ENCODE peak calls at places on chromosome 14, in ten cellular contexts. N, U, O, L, I, G, M, R, J and H are unnamed samples.

GRCh38 chr14:91606851-91607250 is 96.7 kb upstream of the PPP4R3A start:
- DNase-seq in M (no peak), L (no peak), I (no peak), J (no peak), G (no peak), N (no peak), U (no peak), R (no peak), O (no peak), H (no peak)

GRCh38 chr14:63840981-63841380 is 11.8 kb upstream of the SYNE2 start:
- DNase-seq in O (peak), R (no peak), G (no peak), I (no peak), J (no peak), N (no peak), M (peak), U (no peak), L (peak), H (no peak)

GRCh38 chr14:103067231-103067954 is 10.0 kb upstream of the CDC42BPB start:
- DNase-seq in G (peak), N (no peak), L (no peak), R (no peak), O (no peak), U (peak), I (no peak), M (no peak), J (peak), H (no peak)

GRCh38 chr14:91506226-91506625 is 3.9 kb downstream of the PPP4R3A start:
- DNase-seq in N (no peak), O (no peak), I (no peak), R (no peak), M (no peak), U (no peak), J (no peak), G (no peak), L (no peak), H (no peak)

GRCh38 chr14:75452900-75453816 is 25.3 kb downstream of the JDP2 start:
- DNase-seq in G (peak), J (peak), L (no peak), N (no peak), I (peak), M (no peak), R (no peak), O (peak), U (no peak), H (no peak)

GRCh38 chr14:53836546-53836945 is 120.1 kb downstream of the BMP4 start:
- DNase-seq in U (no peak), R (no peak), O (no peak), M (no peak), I (no peak), G (no peak), L (no peak), J (no peak), N (no peak), H (no peak)

GRCh38 chr14:59415836-59416620 is 49.2 kb downstream of the GPR135 start:
- DNase-seq in G (no peak), O (no peak), L (no peak), R (no peak), U (no peak), N (no peak), J (no peak), M (no peak), I (no peak), H (no peak)

GRCh38 chr14:70259420-70259819 is 70.7 kb upstream of the SLC8A3 start:
- DNase-seq in N (no peak), J (no peak), O (no peak), R (no peak), I (no peak), G (no peak), L (no peak), U (no peak), M (no peak), H (no peak)

GRCh38 chr14:94111276-94112095 is 950 bp downstream of the IFI27 start:
- DNase-seq in O (no peak), J (no peak), L (no peak), N (no peak), G (no peak), R (no peak), U (no peak), I (no peak), M (no peak), H (no peak)

GRCh38 chr14:103121846-103122577 is 1.2 kb upstream of the TNFAIP2 start:
- DNase-seq in U (no peak), M (no peak), R (no peak), N (peak), G (peak), L (no peak), O (peak), J (peak), I (peak), H (peak)

GRCh38 chr14:94058674-94059138 is 22.3 kb downstream of the DDX24 start:
- DNase-seq in R (no peak), I (no peak), L (no peak), M (no peak), J (no peak), N (no peak), G (no peak), U (no peak), O (no peak), H (no peak)

GRCh38 chr14:69008411-69008810 is 29.3 kb upstream of the ACTN1 start:
- DNase-seq in J (no peak), L (no peak), M (no peak), N (no peak), I (no peak), U (no peak), G (peak), O (peak), R (no peak), H (peak)

GRCh38 chr14:81366259-81366658 is 33.9 kb downstream of the STON2 start:
- DNase-seq in U (no peak), G (no peak), J (no peak), I (no peak), N (no peak), M (no peak), R (no peak), O (peak), L (no peak), H (peak)

GRCh38 chr14:105013150-105013787 is 7.6 kb downstream of the CDCA4 start:
- DNase-seq in M (no peak), N (no peak), R (no peak), U (no peak), J (no peak), L (no peak), I (peak), G (peak), O (peak), H (peak)

GRCh38 chr14:96194262-96194656 is 10.4 kb upstream of the BDKRB2 start:
- DNase-seq in R (no peak), G (no peak), J (no peak), N (no peak), I (no peak), M (no peak), L (no peak), U (no peak), O (no peak), H (no peak)

GRCh38 chr14:51697848-51698247 is 46.1 kb downstream of the FRMD6 start:
- DNase-seq in L (no peak), R (no peak), G (no peak), J (no peak), I (no peak), O (no peak), M (no peak), U (no peak), N (no peak), H (no peak)

GRCh38 chr14:34874386-34875030 is 652 bp downstream of the BAZ1A start:
- DNase-seq in O (peak), M (peak), N (peak), R (peak), L (peak), G (peak), J (peak), I (peak), U (peak), H (no peak)

GRCh38 chr14:104749111-104749649 is 3.8 kb upstream of the SIVA1 start:
- DNase-seq in U (no peak), N (no peak), J (no peak), G (peak), L (no peak), R (no peak), I (no peak), O (peak), M (no peak), H (peak)

GRCh38 chr14:23580152-23580926 is 1.7 kb upstream of the JPH4 start:
- DNase-seq in U (no peak), I (no peak), N (no peak), G (no peak), L (no peak), M (no peak), J (no peak), R (no peak), O (no peak), H (no peak)

GRCh38 chr14:68012861-68013260 is 193.3 kb downstream of the RAD51B start:
- DNase-seq in U (no peak), M (no peak), I (no peak), R (no peak), J (no peak), G (no peak), L (no peak), N (no peak), O (peak), H (no peak)

GRCh38 chr14:92449404-92449975 is 64.1 kb upstream of the RIN3 start:
- DNase-seq in U (no peak), I (no peak), N (no peak), M (no peak), O (no peak), R (no peak), J (peak), G (no peak), L (no peak), H (no peak)

GRCh38 chr14:96385385-96385784 is 6.5 kb upstream of the AK7 start:
- DNase-seq in G (no peak), N (no peak), L (no peak), M (no peak), U (no peak), I (no peak), R (no peak), J (no peak), O (no peak), H (no peak)